ENCODE peak calls at places on chromosomes 4 and X, in four cellular contexts. One of them, this sample, is unnamed.

GRCh38 chr4:54717694-54718093 is 59.9 kb downstream of the KIT start:
- DNase-seq in right lobe of liver: no peak
- DNase-seq in GM13977: no peak
- DNase-seq in lower leg skin: no peak
- DNase-seq in this sample: no peak

GRCh38 chr4:20356565-20356964 is 104.9 kb downstream of the SLIT2 start:
- DNase-seq in lower leg skin: no peak
- DNase-seq in right lobe of liver: no peak
- DNase-seq in GM13977: no peak
- DNase-seq in this sample: no peak

GRCh38 chr4:141971854-141972253 is 335.5 kb downstream of the IL15 start:
- DNase-seq in lower leg skin: no peak
- DNase-seq in right lobe of liver: no peak
- DNase-seq in GM13977: no peak
- DNase-seq in this sample: no peak

GRCh38 chrX:40097492-40098263 is at the start of gene BCOR:
- DNase-seq in GM13977: peak
- DNase-seq in right lobe of liver: peak
- DNase-seq in lower leg skin: peak
- DNase-seq in this sample: no peak

GRCh38 chr4:37803348-37803973 is 23.0 kb upstream of the PGM2 start:
- DNase-seq in GM13977: peak
- DNase-seq in lower leg skin: no peak
- DNase-seq in right lobe of liver: no peak
- DNase-seq in this sample: no peak

GRCh38 chr4:26860922-26861433 is 337 bp downstream of the STIM2 start:
- DNase-seq in right lobe of liver: peak
- DNase-seq in GM13977: peak
- DNase-seq in lower leg skin: peak
- DNase-seq in this sample: peak

GRCh38 chrX:19709812-19710518 is 177.4 kb downstream of the SH3KBP1 start:
- DNase-seq in GM13977: no peak
- DNase-seq in right lobe of liver: no peak
- DNase-seq in lower leg skin: no peak
- DNase-seq in this sample: no peak

GRCh38 chrX:87941841-87942240 is 424.2 kb downstream of the KLHL4 start:
- DNase-seq in right lobe of liver: no peak
- DNase-seq in GM13977: no peak
- DNase-seq in lower leg skin: no peak
- DNase-seq in this sample: no peak

GRCh38 chr4:84952004-84952403 is 14.5 kb downstream of the WDFY3 start:
- DNase-seq in lower leg skin: no peak
- DNase-seq in GM13977: no peak
- DNase-seq in right lobe of liver: no peak
- DNase-seq in this sample: no peak

GRCh38 chr4:110172972-110173371 is 25.4 kb downstream of the ELOVL6 start:
- DNase-seq in right lobe of liver: no peak
- DNase-seq in GM13977: no peak
- DNase-seq in lower leg skin: no peak
- DNase-seq in this sample: no peak

GRCh38 chr4:97498875-97499274 is 644.4 kb downstream of the STPG2 start:
- DNase-seq in lower leg skin: no peak
- DNase-seq in GM13977: no peak
- DNase-seq in right lobe of liver: no peak
- DNase-seq in this sample: no peak

GRCh38 chr4:97500423-97500822 is 642.9 kb downstream of the STPG2 start:
- DNase-seq in right lobe of liver: no peak
- DNase-seq in lower leg skin: no peak
- DNase-seq in GM13977: peak
- DNase-seq in this sample: no peak

GRCh38 chr4:97493815-97494518 is 649.3 kb downstream of the STPG2 start:
- DNase-seq in lower leg skin: no peak
- DNase-seq in right lobe of liver: no peak
- DNase-seq in GM13977: no peak
- DNase-seq in this sample: no peak

GRCh38 chr4:97491856-97492255 is 651.4 kb downstream of the STPG2 start:
- DNase-seq in GM13977: no peak
- DNase-seq in lower leg skin: no peak
- DNase-seq in right lobe of liver: no peak
- DNase-seq in this sample: no peak

DNA sequence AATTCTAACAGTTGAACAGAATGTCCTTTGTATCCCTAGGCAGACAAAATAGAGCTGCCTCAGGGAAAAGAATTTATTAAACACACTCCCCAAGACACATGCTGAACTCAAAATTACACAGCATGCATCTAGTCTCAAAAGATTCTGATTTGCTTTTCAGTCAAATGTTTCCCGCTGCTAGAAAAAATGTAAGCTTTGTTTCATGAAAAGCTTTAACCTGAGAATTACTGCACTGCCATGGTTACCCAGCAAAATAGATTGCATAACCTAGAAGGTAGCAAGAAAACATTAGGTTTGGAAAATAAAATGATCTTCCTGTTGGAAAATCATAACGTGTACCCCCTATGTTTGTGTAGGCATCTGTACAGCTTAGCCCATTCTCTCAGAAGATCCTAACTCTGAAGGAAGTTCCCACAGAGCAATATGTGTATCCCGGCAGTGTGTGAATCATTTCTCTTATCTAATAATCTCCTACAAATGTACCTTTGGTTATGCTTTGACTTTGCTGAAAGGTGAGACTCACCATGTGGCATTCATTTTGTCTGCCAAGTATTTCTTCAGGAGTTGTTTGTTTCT is 646.9 kb downstream of the STPG2 start:
- DNase-seq in lower leg skin: no peak
- DNase-seq in right lobe of liver: no peak
- DNase-seq in GM13977: no peak
- DNase-seq in this sample: no peak
- TF ChIP-seq CTCF in lower leg skin: no peak
- TF ChIP-seq CTCF in right lobe of liver: no peak
- TF ChIP-seq CTCF in GM13977: no peak
- TF ChIP-seq CTCF in this sample: no peak

GRCh38 chr4:163111588-163111987 is 55.1 kb downstream of the NAF1 start:
- DNase-seq in GM13977: no peak
- DNase-seq in lower leg skin: no peak
- DNase-seq in right lobe of liver: no peak
- DNase-seq in this sample: no peak
- TF ChIP-seq CTCF in GM13977: no peak
- TF ChIP-seq CTCF in lower leg skin: no peak
- TF ChIP-seq CTCF in right lobe of liver: peak
- TF ChIP-seq CTCF in this sample: peak

DNA sequence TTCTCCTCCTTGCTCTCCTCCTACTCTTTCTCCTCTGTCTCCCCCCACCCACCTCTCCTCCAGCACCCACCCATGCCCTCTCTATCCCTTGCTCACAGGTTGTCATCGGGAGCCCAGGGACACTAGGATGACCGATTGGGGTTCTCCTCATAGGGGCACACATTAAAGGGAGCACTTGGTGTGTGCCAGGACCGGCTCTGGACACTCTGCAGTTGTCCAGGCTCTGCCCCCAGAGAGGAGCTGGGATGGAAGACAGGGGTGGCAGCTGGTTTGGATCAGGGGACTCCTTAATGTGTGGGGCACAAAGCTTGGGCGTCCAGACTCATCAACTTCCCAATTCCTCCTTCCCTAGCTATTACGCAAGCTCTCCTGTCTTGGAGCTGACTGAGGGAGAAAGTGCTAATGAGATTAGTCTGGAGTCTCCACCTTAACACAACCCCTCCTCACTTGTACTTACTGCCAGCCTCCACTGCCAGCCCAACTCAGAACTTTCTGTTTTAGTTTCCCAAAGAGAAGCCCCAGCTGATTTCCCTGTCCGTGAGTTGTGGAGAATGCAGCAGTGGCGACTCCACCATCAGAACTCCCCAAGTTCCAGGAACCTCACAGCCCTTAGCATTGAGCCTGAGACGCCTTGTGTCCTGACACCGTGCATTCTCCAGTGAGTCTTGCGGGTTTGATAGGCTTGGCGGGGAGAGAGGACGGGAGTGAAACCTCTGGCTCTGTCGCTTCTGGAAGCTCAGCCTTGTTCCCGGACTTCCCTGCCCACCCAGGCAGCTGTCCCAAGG is 52.2 kb downstream of the CXorf49B start:
- DNase-seq in lower leg skin: peak
- DNase-seq in GM13977: no peak
- DNase-seq in right lobe of liver: peak
- DNase-seq in this sample: no peak
- TF ChIP-seq CTCF in lower leg skin: no peak
- TF ChIP-seq CTCF in GM13977: no peak
- TF ChIP-seq CTCF in right lobe of liver: no peak
- TF ChIP-seq CTCF in this sample: no peak

GRCh38 chr4:105145059-105145912 is 1.4 kb upstream of the TET2 start:
- DNase-seq in right lobe of liver: no peak
- DNase-seq in GM13977: peak
- DNase-seq in lower leg skin: no peak
- DNase-seq in this sample: no peak

GRCh38 chr4:105145913-105146285 is 777 bp upstream of the TET2 start:
- DNase-seq in right lobe of liver: peak
- DNase-seq in lower leg skin: peak
- DNase-seq in GM13977: no peak
- DNase-seq in this sample: no peak

GRCh38 chr4:105147226-105148151 is 813 bp downstream of the TET2 start:
- DNase-seq in GM13977: peak
- DNase-seq in right lobe of liver: peak
- DNase-seq in lower leg skin: no peak
- DNase-seq in this sample: no peak

GRCh38 chr4:105149771-105150170 is 3.1 kb downstream of the TET2 start:
- DNase-seq in GM13977: no peak
- DNase-seq in right lobe of liver: no peak
- DNase-seq in lower leg skin: no peak
- DNase-seq in this sample: no peak

DNA sequence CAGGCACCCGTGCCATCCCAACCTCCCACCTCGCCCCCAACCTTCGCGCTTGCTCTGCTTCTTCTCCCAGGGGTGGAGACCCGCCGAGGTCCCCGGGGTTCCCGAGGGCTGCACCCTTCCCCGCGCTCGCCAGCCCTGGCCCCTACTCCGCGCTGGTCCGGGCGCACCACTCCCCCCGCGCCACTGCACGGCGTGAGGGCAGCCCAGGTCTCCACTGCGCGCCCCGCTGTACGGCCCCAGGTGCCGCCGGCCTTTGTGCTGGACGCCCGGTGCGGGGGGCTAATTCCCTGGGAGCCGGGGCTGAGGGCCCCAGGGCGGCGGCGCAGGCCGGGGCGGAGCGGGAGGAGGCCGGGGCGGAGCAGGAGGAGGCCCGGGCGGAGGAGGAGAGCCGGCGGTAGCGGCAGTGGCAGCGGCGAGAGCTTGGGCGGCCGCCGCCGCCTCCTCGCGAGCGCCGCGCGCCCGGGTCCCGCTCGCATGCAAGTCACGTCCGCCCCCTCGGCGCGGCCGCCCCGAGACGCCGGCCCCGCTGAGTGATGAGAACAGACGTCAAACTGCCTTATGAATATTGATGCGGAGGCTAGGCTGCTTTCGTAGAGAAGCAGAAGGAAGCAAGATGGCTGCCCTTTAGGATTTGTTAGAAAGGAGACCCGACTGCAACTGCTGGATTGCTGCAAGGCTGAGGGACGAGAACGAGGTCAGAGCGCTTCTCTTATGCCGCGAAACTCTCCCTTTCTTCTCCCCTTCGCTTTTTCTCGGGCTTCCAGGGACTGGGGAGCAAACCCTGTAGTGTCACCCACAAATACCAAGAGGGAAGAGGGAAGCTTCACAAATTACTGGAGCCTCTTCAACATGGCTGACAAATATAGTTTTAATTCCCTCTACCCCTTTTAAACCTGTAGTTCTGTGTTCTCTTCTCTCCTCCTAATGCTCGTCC is at the start of gene TET2:
- DNase-seq in GM13977: peak
- DNase-seq in lower leg skin: peak
- DNase-seq in right lobe of liver: peak
- DNase-seq in this sample: peak
- TF ChIP-seq CTCF in GM13977: no peak
- TF ChIP-seq CTCF in lower leg skin: no peak
- TF ChIP-seq CTCF in right lobe of liver: no peak
- TF ChIP-seq CTCF in this sample: no peak

GRCh38 chr4:2182981-2183380 is 58.9 kb downstream of the HAUS3 start:
- DNase-seq in GM13977: no peak
- DNase-seq in right lobe of liver: no peak
- DNase-seq in lower leg skin: no peak
- DNase-seq in this sample: no peak
- TF ChIP-seq CTCF in GM13977: no peak
- TF ChIP-seq CTCF in right lobe of liver: no peak
- TF ChIP-seq CTCF in lower leg skin: no peak
- TF ChIP-seq CTCF in this sample: no peak

DNA sequence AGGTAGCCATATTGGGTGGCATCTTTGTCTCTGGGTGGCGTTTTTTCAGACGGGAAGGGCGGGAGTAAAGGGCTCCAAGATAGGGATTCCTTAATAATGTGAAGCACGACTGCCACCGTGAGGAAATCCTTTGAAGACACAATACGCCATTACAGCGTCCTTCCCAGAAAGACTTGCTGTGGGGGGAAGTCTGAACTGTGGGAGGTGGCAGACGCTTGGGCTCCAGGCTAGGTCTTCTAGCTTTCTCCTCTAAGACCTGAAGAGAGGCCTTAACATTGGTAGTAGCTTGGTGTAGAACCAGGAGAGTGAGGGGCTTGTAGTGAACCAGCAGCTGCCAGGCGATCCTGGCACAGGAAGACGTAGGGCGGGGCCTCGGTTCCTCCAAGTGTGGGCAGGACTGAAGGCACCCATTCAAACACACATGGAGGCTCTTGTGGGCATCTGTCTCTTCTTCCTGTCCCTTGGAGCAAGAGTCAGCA is 197.3 kb downstream of the OR13H1 start:
- DNase-seq in right lobe of liver: peak
- DNase-seq in GM13977: no peak
- DNase-seq in lower leg skin: peak
- DNase-seq in this sample: no peak
- TF ChIP-seq CTCF in right lobe of liver: peak
- TF ChIP-seq CTCF in GM13977: peak
- TF ChIP-seq CTCF in lower leg skin: no peak
- TF ChIP-seq CTCF in this sample: no peak

GRCh38 chr4:138178566-138178965 is 63.6 kb downstream of the SLC7A11 start:
- DNase-seq in lower leg skin: no peak
- DNase-seq in GM13977: no peak
- DNase-seq in right lobe of liver: no peak
- DNase-seq in this sample: no peak

GRCh38 chr4:138177278-138177968 is 64.7 kb downstream of the SLC7A11 start:
- DNase-seq in GM13977: no peak
- DNase-seq in right lobe of liver: no peak
- DNase-seq in lower leg skin: no peak
- DNase-seq in this sample: no peak

GRCh38 chr4:138181288-138181687 is 60.9 kb downstream of the SLC7A11 start:
- DNase-seq in lower leg skin: no peak
- DNase-seq in right lobe of liver: no peak
- DNase-seq in GM13977: no peak
- DNase-seq in this sample: no peak

DNA sequence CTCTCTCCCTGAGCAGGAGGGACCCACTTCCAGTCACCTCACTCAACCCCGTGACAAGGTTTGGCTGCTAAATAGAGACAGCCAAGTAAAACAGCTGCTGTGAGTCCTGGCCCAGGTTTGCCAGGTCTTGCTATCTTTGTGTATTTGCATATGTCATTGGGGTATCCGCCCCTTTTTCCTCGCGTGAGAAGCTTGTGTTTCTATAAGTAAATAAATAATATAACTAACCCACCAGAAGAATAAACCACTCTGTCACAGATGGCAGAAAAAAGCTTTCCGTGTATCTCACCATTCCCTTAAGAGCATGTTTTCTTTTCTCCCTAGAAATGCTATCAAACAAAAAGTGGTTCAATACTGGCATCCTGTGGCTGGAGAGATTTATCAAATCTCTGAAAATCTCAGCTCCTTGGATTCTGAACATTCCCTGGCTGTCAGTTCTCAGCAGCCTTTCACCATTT is 66.8 kb downstream of the SLC7A11 start:
- DNase-seq in GM13977: no peak
- DNase-seq in right lobe of liver: peak
- DNase-seq in lower leg skin: no peak
- DNase-seq in this sample: no peak
- TF ChIP-seq CTCF in GM13977: no peak
- TF ChIP-seq CTCF in right lobe of liver: no peak
- TF ChIP-seq CTCF in lower leg skin: no peak
- TF ChIP-seq CTCF in this sample: no peak